ENCODE peak calls at places on chromosomes 6 and 20, in ten cellular contexts. G is GM23338, Q is PC-3, U is PC-9, H is astrocyte, M is neural progenitor cell, L is neuronal stem cell, Y is endothelial cell of umbilical vein, F is keratinocyte, T is fibroblast of lung. N is an unnamed sample.

GRCh38 chr6:80338201-80338836 is 231.8 kb downstream of the BCKDHB start:
- DNase-seq in M (peak), H (no peak), G (peak), Q (peak), F (no peak), L (peak), T (no peak), U (peak), Y (peak), N (peak)

GRCh38 chr6:9086331-9086730 is 651.0 kb upstream of the SLC35B3 start:
- DNase-seq in Y (no peak), H (no peak), Q (no peak), G (no peak), F (no peak), M (no peak), U (no peak), T (no peak), L (no peak), N (no peak)

GRCh38 chr20:48181536-48181935 is 396.3 kb upstream of the SULF2 start:
- DNase-seq in L (no peak), G (no peak), F (no peak), H (no peak), M (no peak), T (no peak), U (no peak), Y (no peak), Q (no peak), N (no peak)

GRCh38 chr6:70221025-70221714 is 81.7 kb downstream of the COL9A1 start:
- DNase-seq in U (no peak), G (peak), L (peak), M (peak), Q (peak), H (peak), Y (peak), T (peak), F (no peak), N (peak)

GRCh38 chr6:118710616-118711015 is 59.2 kb upstream of the CEP85L start:
- DNase-seq in T (no peak), M (no peak), G (no peak), Q (peak), L (no peak), H (no peak), F (no peak), U (no peak), Y (no peak), N (no peak)

GRCh38 chr6:42100029-42100901 is 42.2 kb downstream of the C6orf132 start:
- DNase-seq in T (peak), M (no peak), H (peak), U (peak), F (no peak), L (no peak), Q (peak), G (no peak), Y (peak), N (peak)

GRCh38 chr6:22149501-22150490 is 147.0 kb downstream of the PRL start:
- DNase-seq in Q (no peak), G (no peak), M (peak), H (peak), U (no peak), L (no peak), T (peak), F (no peak), Y (no peak), N (peak)

GRCh38 chr6:157184202-157185015 is 138.9 kb downstream of the TMEM242 start:
- DNase-seq in M (peak), Y (peak), U (peak), Q (peak), T (peak), F (peak), L (peak), G (peak), H (peak), N (peak)

GRCh38 chr6:52497652-52498408 is 77.7 kb downstream of the EFHC1 start:
- DNase-seq in M (no peak), T (peak), U (no peak), Y (no peak), Q (no peak), L (no peak), F (no peak), G (no peak), H (peak), N (peak)

GRCh38 chr20:36528176-36528874 is 13.0 kb upstream of the MYL9 start:
- DNase-seq in L (no peak), T (no peak), G (no peak), H (no peak), Q (no peak), F (no peak), Y (no peak), M (no peak), U (no peak), N (no peak)

GRCh38 chr6:157755752-157756411 is 67.2 kb upstream of the SNX9 start:
- DNase-seq in Y (no peak), Q (no peak), F (no peak), M (no peak), L (no peak), G (no peak), T (no peak), H (no peak), U (no peak), N (no peak)

GRCh38 chr20:4633379-4633778 is 88.3 kb upstream of the PRND start:
- DNase-seq in H (no peak), M (no peak), L (no peak), F (no peak), U (no peak), G (no peak), Y (no peak), T (no peak), Q (no peak), N (no peak)

GRCh38 chr6:8131265-8131897 is 29.0 kb upstream of the EEF1E1 start:
- DNase-seq in T (peak), M (peak), F (peak), Q (peak), Y (peak), H (peak), U (peak), G (peak), L (peak), N (peak)

GRCh38 chr6:90368601-90369000 is 72.0 kb upstream of the BACH2 start:
- DNase-seq in Y (no peak), M (no peak), T (peak), U (peak), G (no peak), L (no peak), Q (peak), F (no peak), H (peak), N (no peak)

GRCh38 chr6:90368001-90368400 is 71.4 kb upstream of the BACH2 start:
- DNase-seq in U (no peak), H (no peak), Q (no peak), F (no peak), G (no peak), L (no peak), T (no peak), M (no peak), Y (no peak), N (no peak)

GRCh38 chr6:90370493-90370959 is 73.9 kb upstream of the BACH2 start:
- DNase-seq in T (peak), L (no peak), M (no peak), Y (no peak), H (no peak), G (no peak), Q (peak), F (no peak), U (no peak), N (no peak)

GRCh38 chr6:90369024-90369519 is 72.4 kb upstream of the BACH2 start:
- DNase-seq in F (peak), U (peak), H (peak), Y (peak), Q (peak), L (peak), G (peak), T (peak), M (peak), N (peak)

DNA sequence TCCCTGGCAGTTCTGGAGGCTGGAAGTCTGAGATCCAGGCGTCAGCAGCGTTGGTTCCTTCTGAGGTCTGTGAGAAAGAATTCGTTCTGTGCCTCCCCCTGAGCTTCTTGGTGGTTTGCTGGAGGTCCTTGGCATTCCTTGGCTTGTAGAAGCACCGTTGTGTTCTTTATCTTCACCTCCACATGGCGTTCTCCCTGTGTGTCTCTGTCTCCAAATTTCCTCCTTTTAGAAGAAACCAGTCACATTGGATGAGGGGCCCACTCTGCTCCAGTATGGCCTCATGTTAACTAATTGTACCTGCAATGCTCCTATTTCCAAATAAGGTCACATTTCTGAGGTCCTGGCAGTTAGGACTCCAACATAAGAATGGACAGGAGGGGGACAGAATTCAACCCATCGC is 73.0 kb upstream of the BACH2 start:
- DNase-seq in Q (no peak), L (no peak), U (no peak), H (no peak), T (peak), Y (no peak), F (no peak), M (no peak), G (no peak), N (no peak)
- H2AFZ ChIP-seq in Q (no peak), L (peak), U (no peak), H (no peak), T (no peak), Y (no peak), F (no peak), M (no peak), G (no peak), N (no peak)

DNA sequence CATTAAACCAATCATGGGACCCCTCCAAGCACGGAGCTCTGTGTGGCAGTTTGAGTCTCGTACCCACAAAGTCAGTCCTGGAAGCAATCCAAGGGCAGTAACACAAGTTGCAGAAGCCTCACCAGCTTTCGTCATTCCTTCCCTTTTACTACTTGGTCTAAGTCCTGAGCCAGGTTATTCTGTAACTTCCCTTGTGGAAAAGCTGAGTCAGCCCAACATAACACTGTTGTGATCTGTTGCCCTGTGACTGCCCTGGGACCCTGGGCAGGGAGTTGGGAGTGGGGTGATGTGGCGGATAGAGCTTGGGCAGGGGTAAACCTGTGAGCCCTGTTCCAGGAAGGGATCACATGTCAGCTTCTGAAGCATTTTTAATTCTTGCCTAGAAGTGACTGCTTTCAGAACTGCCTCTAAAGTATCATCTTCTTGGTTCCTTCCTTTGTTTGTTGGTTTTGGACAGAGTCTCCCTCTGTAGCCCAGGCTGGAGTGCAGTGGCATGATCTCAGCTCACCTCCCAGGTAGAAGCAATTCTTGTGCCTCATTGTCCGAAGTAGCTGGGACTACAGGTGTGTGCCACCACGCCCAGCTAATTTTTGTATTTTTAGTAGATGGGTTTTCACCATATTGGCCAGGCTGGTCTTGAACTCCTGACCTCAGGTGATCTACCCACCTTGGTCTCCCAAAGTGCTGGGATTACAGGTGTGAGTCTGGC is 183.7 kb upstream of the JAG1 start:
- DNase-seq in L (no peak), T (peak), H (peak), Q (peak), U (no peak), F (no peak), Y (peak), M (no peak), G (no peak), N (peak)
- H2AFZ ChIP-seq in L (no peak), T (no peak), H (no peak), Q (no peak), U (no peak), F (no peak), Y (peak), M (no peak), G (peak), N (no peak)

DNA sequence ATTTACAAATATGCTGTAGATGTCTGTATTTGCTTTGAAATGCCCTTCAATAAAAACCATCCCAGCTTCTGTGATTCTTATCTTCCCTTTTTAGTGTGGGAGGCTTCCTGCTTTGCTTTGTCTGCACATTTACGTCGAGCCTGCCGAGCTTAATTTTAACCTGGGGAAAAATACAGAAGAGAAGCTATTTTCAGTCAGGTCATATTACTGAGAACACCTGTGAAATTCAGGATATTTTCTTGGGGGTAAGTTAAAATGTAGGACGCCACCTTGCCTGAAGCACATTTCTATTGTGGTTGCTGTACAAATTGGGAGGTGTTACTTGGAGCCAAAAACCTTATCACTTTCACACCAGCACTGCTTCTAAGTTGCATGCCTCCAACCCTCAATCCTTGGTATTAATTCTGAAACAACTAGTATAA is 43.6 kb upstream of the FUCA2 start:
- DNase-seq in L (no peak), Q (no peak), H (peak), G (no peak), U (no peak), M (no peak), F (no peak), Y (peak), T (peak), N (no peak)
- H2AFZ ChIP-seq in L (no peak), Q (no peak), H (no peak), G (no peak), U (no peak), M (no peak), F (peak), Y (peak), T (no peak), N (no peak)

GRCh38 chr6:143614270-143614669 is 63.5 kb upstream of the PHACTR2 start:
- DNase-seq in U (no peak), H (no peak), T (no peak), Q (no peak), F (no peak), Y (no peak), L (no peak), G (no peak), M (no peak), N (no peak)

GRCh38 chr6:143613749-143614148 is 64.0 kb upstream of the PHACTR2 start:
- DNase-seq in Q (no peak), F (no peak), U (no peak), L (no peak), M (no peak), T (no peak), Y (no peak), H (no peak), G (no peak), N (no peak)

GRCh38 chr6:143612186-143612585 is 65.6 kb upstream of the PHACTR2 start:
- DNase-seq in U (no peak), L (no peak), Q (no peak), F (no peak), Y (no peak), G (no peak), T (no peak), M (no peak), H (no peak), N (no peak)

GRCh38 chr6:143616741-143617140 is 61.0 kb upstream of the PHACTR2 start:
- DNase-seq in G (no peak), U (no peak), Q (no peak), F (no peak), H (no peak), Y (no peak), M (no peak), L (no peak), T (no peak), N (no peak)

DNA sequence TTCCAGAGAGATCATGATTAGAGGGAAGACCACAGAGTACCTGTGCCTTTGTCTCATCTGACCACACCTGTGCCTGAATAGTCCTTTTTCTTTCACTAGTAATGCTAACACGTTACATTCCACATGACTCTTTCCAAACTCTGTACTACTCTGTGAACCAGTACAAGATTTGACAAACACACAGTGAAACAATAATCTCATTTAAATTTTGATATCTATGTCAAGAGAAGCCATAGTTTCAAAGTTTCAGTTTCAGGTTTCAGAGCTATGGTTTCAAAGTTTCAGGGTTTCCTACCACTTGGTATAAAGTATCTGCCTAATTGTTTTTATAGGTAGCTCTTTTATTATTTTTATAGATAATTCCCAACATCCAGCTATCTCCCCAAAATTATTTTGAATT is 62.0 kb upstream of the PHACTR2 start:
- DNase-seq in Y (no peak), L (no peak), G (no peak), F (no peak), M (no peak), H (no peak), U (no peak), T (no peak), Q (no peak), N (no peak)
- H2AFZ ChIP-seq in Y (no peak), L (no peak), G (no peak), F (no peak), M (no peak), H (no peak), U (no peak), T (no peak), Q (no peak), N (no peak)

GRCh38 chr6:131216277-131216676 is 81.0 kb downstream of the AKAP7 start:
- DNase-seq in M (no peak), U (no peak), Y (peak), F (no peak), Q (no peak), T (peak), H (peak), G (no peak), L (no peak), N (peak)
- H2AFZ ChIP-seq in M (no peak), U (no peak), Y (peak), F (no peak), Q (no peak), T (no peak), H (no peak), G (no peak), L (no peak), N (no peak)

GRCh38 chr6:29926081-29926794 is 16.1 kb upstream of the HLA-A start:
- DNase-seq in M (no peak), Q (no peak), G (peak), L (no peak), T (no peak), H (no peak), F (no peak), U (peak), Y (no peak), N (no peak)
- H2AFZ ChIP-seq in M (no peak), Q (no peak), G (peak), L (peak), T (peak), H (peak), F (peak), U (peak), Y (peak), N (no peak)

DNA sequence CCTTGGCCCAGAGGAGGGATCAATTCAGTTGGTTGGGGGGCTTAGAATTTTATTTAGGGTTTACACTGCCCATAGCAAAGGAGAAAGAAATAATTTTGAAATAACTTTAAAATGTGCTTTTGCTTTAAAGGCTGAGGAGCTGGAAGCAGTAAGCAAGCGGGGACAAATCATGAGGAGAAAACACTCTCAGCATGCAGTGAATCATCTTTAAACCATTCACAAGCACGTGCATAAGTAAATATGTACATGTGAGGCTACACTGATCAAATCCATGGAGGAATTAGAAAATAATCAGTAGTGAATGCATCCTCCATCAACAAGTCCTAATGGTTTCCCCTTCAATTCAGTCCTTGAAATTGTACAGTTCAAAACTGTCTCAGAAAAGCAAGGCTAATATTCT is 181.0 kb downstream of the MTFR2 start:
- DNase-seq in T (peak), M (no peak), H (peak), Q (no peak), G (no peak), L (no peak), F (peak), U (no peak), Y (peak), N (peak)
- H2AFZ ChIP-seq in T (no peak), M (no peak), H (no peak), Q (no peak), G (no peak), L (no peak), F (peak), U (no peak), Y (no peak), N (no peak)

DNA sequence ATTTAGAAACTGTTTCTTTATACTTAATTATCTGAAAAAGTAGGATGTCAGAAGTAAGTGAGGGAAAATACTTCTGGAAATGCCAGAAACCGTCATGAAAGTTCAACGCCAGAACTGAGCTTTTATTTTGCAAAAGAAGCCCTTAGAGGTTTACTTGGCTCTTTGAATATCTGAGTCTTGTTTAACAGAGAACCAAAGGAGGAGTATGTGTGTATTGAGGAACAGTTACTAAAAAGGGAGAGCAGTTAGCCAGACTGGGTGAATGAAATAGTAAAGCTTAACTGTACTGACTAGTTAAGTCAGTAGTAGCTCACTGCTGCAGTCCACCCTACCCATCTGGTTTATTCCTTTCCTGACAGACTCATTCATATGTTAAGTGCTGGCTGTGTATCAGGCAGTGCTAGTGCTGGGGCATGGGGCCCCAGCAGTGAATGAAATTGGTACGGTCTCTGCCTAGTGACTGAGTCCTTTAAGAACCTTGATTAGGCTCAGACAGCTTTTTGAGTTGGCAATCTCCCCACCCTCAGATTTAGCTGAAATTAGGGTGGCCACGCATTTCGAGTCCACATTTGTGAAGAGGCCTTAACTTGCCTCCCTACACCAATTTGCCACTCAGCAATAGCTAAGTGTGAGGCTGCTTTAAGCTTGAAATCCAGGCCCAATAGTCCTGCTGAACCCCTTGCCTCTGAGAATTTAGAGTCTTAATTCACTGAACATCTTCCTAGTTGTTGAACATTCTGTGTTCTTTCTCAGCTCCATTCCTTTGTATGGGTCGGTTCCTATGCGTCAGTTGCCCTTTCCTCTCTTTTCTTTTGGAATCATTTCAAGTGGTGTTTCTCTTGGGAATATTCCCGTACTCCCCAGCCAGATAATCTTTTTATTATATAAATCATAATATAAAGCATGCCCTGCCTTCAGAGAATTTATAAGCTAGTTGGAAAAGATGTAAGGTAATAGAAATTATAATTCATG is 20.2 kb downstream of the MAP3K4 start:
- DNase-seq in Q (no peak), U (no peak), M (peak), G (peak), H (peak), Y (peak), L (peak), F (no peak), T (peak), N (no peak)
- H2AFZ ChIP-seq in Q (no peak), U (no peak), M (no peak), G (no peak), H (no peak), Y (peak), L (no peak), F (no peak), T (no peak), N (no peak)